ENCODE peak calls at places on chromosome 17, in seven cellular contexts. K is transverse colon, Y is spleen, B is heart right ventricle, T is fibroblast of lung, C is retinal pigment epithelial cell, N is B cell. A is an unnamed sample.
A peak's percentile ranks its signal among the peaks of the same experiment; 100 is the strongest.

GRCh38 chr17:61442878-61443474 is 9.2 kb upstream of the TBX4 start:
- DNase-seq in K (no peak), Y (no peak), B (no peak), T (no peak), C (no peak), N (no peak), A (no peak)

GRCh38 chr17:66152756-66153155 is 39.2 kb downstream of the CEP112 start:
- DNase-seq in K (no peak), Y (no peak), B (no peak), T (peak; percentile 62), C (no peak), N (no peak), A (no peak)

GRCh38 chr17:14813649-14814048 is 451.5 kb downstream of the PMP22 start:
- DNase-seq in K (no peak), Y (peak; percentile 84), B (peak; percentile 13), T (no peak), C (no peak), N (peak; percentile 25), A (peak; percentile 62)

GRCh38 chr17:76753061-76753961 is 15.4 kb downstream of the MFSD11 start:
- DNase-seq in K (no peak), Y (no peak), B (no peak), T (no peak), C (no peak), N (no peak), A (no peak)

GRCh38 chr17:47957591-47958490 is at the start of gene PRR15L:
- DNase-seq in K (peak; percentile 91), Y (no peak), B (no peak), T (no peak), C (no peak), N (no peak), A (no peak)

GRCh38 chr17:143785-144281 is 6.5 kb downstream of the SCGB1C2 start:
- DNase-seq in K (peak; percentile 90), Y (peak; percentile 95), B (peak; percentile 90), T (peak; percentile 45), C (peak; percentile 4), N (peak; percentile 89), A (peak; percentile 96)

GRCh38 chr17:77188084-77189066 is 47.6 kb downstream of the SEC14L1 start:
- DNase-seq in K (peak; percentile 36), Y (no peak), B (no peak), T (no peak), C (no peak), N (no peak), A (no peak)

GRCh38 chr17:75490173-75490743 is 25.1 kb downstream of the CASKIN2 start:
- DNase-seq in K (peak; percentile 70), Y (no peak), B (peak; percentile 19), T (peak; percentile 21), C (no peak), N (no peak), A (no peak)

GRCh38 chr17:70622382-70623260 is 453.3 kb downstream of the KCNJ2 start:
- DNase-seq in K (peak; percentile 67), Y (no peak), B (peak; percentile 37), T (peak; percentile 43), C (no peak), N (peak; percentile 3), A (peak; percentile 74)

GRCh38 chr17:46818319-46818928 is at the start of gene WNT3:
- DNase-seq in K (peak; percentile 16), Y (peak; percentile 89), B (no peak), T (no peak), C (no peak), N (peak; percentile 67), A (peak; percentile 49)

GRCh38 chr17:7133424-7133823 is 18.8 kb upstream of the ASGR2 start:
- DNase-seq in K (peak; percentile 32), Y (peak; percentile 81), B (peak; percentile 38), T (no peak), C (no peak), N (peak; percentile 79), A (peak; percentile 54)

GRCh38 chr17:21096874-21097273 is 29.9 kb upstream of the DHRS7B start:
- DNase-seq in K (no peak), Y (no peak), B (no peak), T (no peak), C (no peak), N (no peak), A (no peak)

GRCh38 chr17:888998-889401 is 90.6 kb downstream of the NXN start:
- DNase-seq in K (no peak), Y (no peak), B (no peak), T (peak; percentile 39), C (no peak), N (no peak), A (no peak)

GRCh38 chr17:146983-147761 is 9.8 kb downstream of the SCGB1C2 start:
- DNase-seq in K (no peak), Y (peak; percentile 62), B (no peak), T (no peak), C (no peak), N (no peak), A (peak; percentile 6)

GRCh38 chr17:8256691-8257090 is 7.6 kb downstream of the PFAS start:
- DNase-seq in K (no peak), Y (no peak), B (no peak), T (no peak), C (no peak), N (no peak), A (no peak)
- TF ChIP-seq CTCF in K (no peak), Y (no peak), B (no peak), T (no peak), C (no peak), N (no peak), A (no peak)

GRCh38 chr17:50848039-50848438 is 12.7 kb downstream of the WFIKKN2 start:
- DNase-seq in K (no peak), Y (no peak), B (no peak), T (no peak), C (no peak), N (no peak), A (no peak)
- TF ChIP-seq CTCF in K (no peak), Y (no peak), B (peak; percentile 35), T (no peak), C (no peak), N (no peak), A (no peak)

DNA sequence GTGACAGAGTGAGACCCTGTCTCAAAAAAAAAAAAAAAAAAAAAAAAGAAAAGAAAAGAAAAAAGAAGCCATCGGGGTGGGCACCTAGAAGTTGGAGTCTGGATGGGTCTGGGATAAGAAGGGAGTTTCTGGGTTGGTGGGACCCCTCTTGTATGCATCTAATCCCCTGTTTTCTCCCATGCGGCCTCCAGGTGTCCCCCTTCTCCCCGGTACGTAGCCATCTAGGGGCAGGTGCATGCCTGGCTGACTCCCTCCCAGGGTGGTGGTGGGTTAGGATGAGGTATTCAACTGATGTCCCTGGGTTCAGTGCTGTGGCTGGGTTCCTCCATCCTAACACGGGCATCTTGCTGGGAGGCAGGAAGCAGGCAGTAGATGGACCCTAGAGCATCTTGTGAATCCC is 13.0 kb downstream of the FMNL1 start:
- DNase-seq in K (no peak), Y (peak; percentile 78), B (no peak), T (no peak), C (no peak), N (peak; percentile 68), A (no peak)
- TF ChIP-seq CTCF in K (no peak), Y (no peak), B (no peak), T (no peak), C (peak; percentile 61), N (peak; percentile 61), A (no peak)

GRCh38 chr17:35068249-35068648 is 4.7 kb upstream of the RFFL start:
- DNase-seq in K (no peak), Y (no peak), B (no peak), T (no peak), C (no peak), N (no peak), A (no peak)

GRCh38 chr17:35069311-35069710 is 5.8 kb upstream of the RFFL start:
- DNase-seq in K (no peak), Y (no peak), B (no peak), T (peak; percentile 43), C (no peak), N (no peak), A (no peak)

GRCh38 chr17:35065880-35066279 is 2.4 kb upstream of the RFFL start:
- DNase-seq in K (no peak), Y (no peak), B (no peak), T (no peak), C (no peak), N (no peak), A (no peak)

GRCh38 chr17:35062284-35062683 is 1.2 kb downstream of the RFFL start:
- DNase-seq in K (no peak), Y (no peak), B (no peak), T (no peak), C (no peak), N (no peak), A (no peak)

GRCh38 chr17:35063514-35064223 is at the start of gene RFFL:
- DNase-seq in K (peak; percentile 91), Y (peak; percentile 92), B (peak; percentile 58), T (peak; percentile 97), C (peak; percentile 97), N (peak; percentile 73), A (peak; percentile 66)
- TF ChIP-seq CTCF in K (no peak), Y (peak; percentile 56), B (peak; percentile 27), T (peak; percentile 15), C (peak; percentile 7), N (no peak), A (no peak)

GRCh38 chr17:33145941-33146340 is 147.2 kb downstream of the ASIC2 start:
- DNase-seq in K (no peak), Y (no peak), B (no peak), T (no peak), C (no peak), N (no peak), A (no peak)
- TF ChIP-seq CTCF in K (no peak), Y (no peak), B (no peak), T (no peak), C (no peak), N (no peak), A (no peak)

DNA sequence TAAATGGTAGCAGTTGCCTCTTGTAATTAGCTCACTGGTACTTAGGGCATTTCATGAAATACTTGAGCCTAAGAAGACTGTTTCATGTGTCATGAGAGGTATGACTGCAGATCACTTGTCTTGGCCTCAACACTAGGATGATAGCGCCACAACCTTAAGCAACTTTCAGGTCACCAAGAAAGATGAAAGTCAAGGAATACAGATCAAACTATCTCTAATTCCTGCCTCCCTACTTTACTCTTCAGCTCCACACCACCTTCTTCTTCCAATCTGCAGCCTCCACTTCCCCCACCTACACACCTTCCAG is 28.1 kb downstream of the GNA13 start:
- DNase-seq in K (no peak), Y (no peak), B (no peak), T (no peak), C (no peak), N (no peak), A (no peak)
- TF ChIP-seq CTCF in K (no peak), Y (no peak), B (no peak), T (no peak), C (no peak), N (no peak), A (no peak)

GRCh38 chr17:31269597-31269996 is 27.4 kb downstream of the OMG start:
- DNase-seq in K (no peak), Y (no peak), B (no peak), T (peak; percentile 99), C (peak; percentile 98), N (no peak), A (peak; percentile 12)
- TF ChIP-seq CTCF in K (no peak), Y (no peak), B (no peak), T (no peak), C (no peak), N (no peak), A (no peak)